ENCODE peak calls at places on chromosomes 5 and 9, in four cellular contexts. R, I, F and J are unnamed samples.

GRCh38 chr9:31347082-31347617 is 1037.3 kb upstream of the ACO1 start:
- DNase-seq in R (no peak), I (no peak), F (no peak), J (no peak)

GRCh38 chr9:99509900-99510299 is 287.8 kb downstream of the SEC61B start:
- DNase-seq in R (no peak), I (no peak), F (no peak), J (no peak)

GRCh38 chr5:146647656-146648199 is 131.7 kb upstream of the GPR151 start:
- DNase-seq in R (no peak), I (no peak), F (no peak), J (no peak)

GRCh38 chr5:59709833-59710232 is 183.7 kb downstream of the PDE4D start:
- DNase-seq in R (no peak), I (no peak), F (no peak), J (no peak)

GRCh38 chr5:27494845-27495244 is 456.5 kb upstream of the CDH9 start:
- DNase-seq in R (no peak), I (no peak), F (no peak), J (no peak)

GRCh38 chr5:170273968-170274710 is 23.4 kb downstream of the LCP2 start:
- DNase-seq in R (no peak), I (no peak), F (no peak), J (no peak)

GRCh38 chr5:127186657-127187056 is 103.9 kb upstream of the MEGF10 start:
- DNase-seq in R (no peak), I (no peak), F (no peak), J (no peak)

GRCh38 chr5:175464414-175465233 is 13.7 kb upstream of the SFXN1 start:
- DNase-seq in R (no peak), I (no peak), F (no peak), J (no peak)

GRCh38 chr5:57442080-57442839 is 40.4 kb downstream of the ACTBL2 start:
- DNase-seq in R (no peak), I (no peak), F (no peak), J (no peak)

GRCh38 chr9:106697390-106697789 is 165.6 kb upstream of the ZNF462 start:
- DNase-seq in R (no peak), I (no peak), F (no peak), J (no peak)

GRCh38 chr9:7174884-7175283 is 417.1 kb downstream of the KDM4C start:
- DNase-seq in R (no peak), I (no peak), F (no peak), J (no peak)

GRCh38 chr5:119273391-119273839 is 82.4 kb upstream of the TNFAIP8 start:
- DNase-seq in R (peak), I (no peak), F (no peak), J (no peak)

GRCh38 chr5:23825196-23825595 is 317.8 kb downstream of the PRDM9 start:
- DNase-seq in R (no peak), I (no peak), F (no peak), J (no peak)